ENCODE peak calls at places on chromosomes 11 and 22, in four cellular contexts. One of them, this sample, is unnamed.

GRCh38 chr11:77113382-77114088 is 10.9 kb downstream of the OMP start:
- DNase-seq in cardiac fibroblast: peak; percentile 55
- DNase-seq in fibroblast of lung: peak; percentile 54
- DNase-seq in CD4-positive, alpha-beta T cell: no peak
- DNase-seq in this sample: peak; percentile 33

GRCh38 chr22:19046719-19047609 is 75.2 kb downstream of the DGCR2 start:
- DNase-seq in cardiac fibroblast: no peak
- DNase-seq in fibroblast of lung: no peak
- DNase-seq in CD4-positive, alpha-beta T cell: no peak
- DNase-seq in this sample: no peak

GRCh38 chr11:93543292-93543977 is at the start of gene SMCO4:
- DNase-seq in cardiac fibroblast: peak; percentile 82
- DNase-seq in fibroblast of lung: peak; percentile 69
- DNase-seq in CD4-positive, alpha-beta T cell: peak; percentile 37
- DNase-seq in this sample: no peak

GRCh38 chr22:28229566-28230483 is 310.8 kb upstream of the PITPNB start:
- DNase-seq in cardiac fibroblast: peak; percentile 44
- DNase-seq in fibroblast of lung: peak; percentile 32
- DNase-seq in CD4-positive, alpha-beta T cell: no peak
- DNase-seq in this sample: no peak

GRCh38 chr22:50626856-50627451 is 998 bp downstream of the ARSA start:
- DNase-seq in cardiac fibroblast: no peak
- DNase-seq in fibroblast of lung: no peak
- DNase-seq in CD4-positive, alpha-beta T cell: no peak
- DNase-seq in this sample: no peak

GRCh38 chr22:42791721-42792452 is 65.2 kb downstream of the ARFGAP3 start:
- DNase-seq in cardiac fibroblast: peak; percentile 44
- DNase-seq in fibroblast of lung: peak; percentile 15
- DNase-seq in CD4-positive, alpha-beta T cell: no peak
- DNase-seq in this sample: no peak

GRCh38 chr22:33923660-33924246 is 3.5 kb upstream of the LARGE1 start:
- DNase-seq in cardiac fibroblast: peak; percentile 86
- DNase-seq in fibroblast of lung: peak; percentile 84
- DNase-seq in CD4-positive, alpha-beta T cell: no peak
- DNase-seq in this sample: peak; percentile 59

GRCh38 chr11:65586247-65586630 is 9.4 kb downstream of the KCNK7 start:
- DNase-seq in cardiac fibroblast: no peak
- DNase-seq in fibroblast of lung: no peak
- DNase-seq in CD4-positive, alpha-beta T cell: no peak
- DNase-seq in this sample: no peak

GRCh38 chr11:121555172-121555571 is 102.4 kb upstream of the SORL1-AS1 start:
- DNase-seq in cardiac fibroblast: no peak
- DNase-seq in fibroblast of lung: no peak
- DNase-seq in CD4-positive, alpha-beta T cell: no peak
- DNase-seq in this sample: no peak

GRCh38 chr11:57348636-57349323 is 10.6 kb downstream of the P2RX3 start:
- DNase-seq in cardiac fibroblast: no peak
- DNase-seq in fibroblast of lung: no peak
- DNase-seq in CD4-positive, alpha-beta T cell: no peak
- DNase-seq in this sample: no peak

GRCh38 chr22:36940676-36941075 is 27.2 kb downstream of the CSF2RB start:
- DNase-seq in cardiac fibroblast: no peak
- DNase-seq in fibroblast of lung: no peak
- DNase-seq in CD4-positive, alpha-beta T cell: no peak
- DNase-seq in this sample: no peak

GRCh38 chr11:31822604-31823371 is 11.7 kb upstream of the PAX6 start:
- DNase-seq in cardiac fibroblast: no peak
- DNase-seq in fibroblast of lung: no peak
- DNase-seq in CD4-positive, alpha-beta T cell: no peak
- DNase-seq in this sample: no peak

GRCh38 chr11:119218141-119218878 is 12.2 kb downstream of the CBL start:
- DNase-seq in cardiac fibroblast: peak; percentile 56
- DNase-seq in fibroblast of lung: peak; percentile 86
- DNase-seq in CD4-positive, alpha-beta T cell: no peak
- DNase-seq in this sample: peak; percentile 61

GRCh38 chr22:26075233-26075632 is 94.0 kb upstream of the SEZ6L start:
- DNase-seq in cardiac fibroblast: no peak
- DNase-seq in fibroblast of lung: no peak
- DNase-seq in CD4-positive, alpha-beta T cell: no peak
- DNase-seq in this sample: no peak

GRCh38 chr22:23060612-23061400 is 9.5 kb upstream of the GNAZ start:
- DNase-seq in cardiac fibroblast: no peak
- DNase-seq in fibroblast of lung: no peak
- DNase-seq in CD4-positive, alpha-beta T cell: no peak
- DNase-seq in this sample: no peak

GRCh38 chr11:57321996-57322880 is 2.5 kb downstream of the TNKS1BP1 start:
- DNase-seq in cardiac fibroblast: peak; percentile 99
- DNase-seq in fibroblast of lung: peak; percentile 99
- DNase-seq in CD4-positive, alpha-beta T cell: no peak
- DNase-seq in this sample: peak; percentile 88

GRCh38 chr11:34269694-34270245 is 88.0 kb downstream of the ABTB2 start:
- DNase-seq in cardiac fibroblast: no peak
- DNase-seq in fibroblast of lung: no peak
- DNase-seq in CD4-positive, alpha-beta T cell: no peak
- DNase-seq in this sample: no peak
- TF ChIP-seq CTCF in cardiac fibroblast: no peak
- TF ChIP-seq CTCF in fibroblast of lung: no peak
- TF ChIP-seq CTCF in CD4-positive, alpha-beta T cell: no peak
- TF ChIP-seq CTCF in this sample: no peak

DNA sequence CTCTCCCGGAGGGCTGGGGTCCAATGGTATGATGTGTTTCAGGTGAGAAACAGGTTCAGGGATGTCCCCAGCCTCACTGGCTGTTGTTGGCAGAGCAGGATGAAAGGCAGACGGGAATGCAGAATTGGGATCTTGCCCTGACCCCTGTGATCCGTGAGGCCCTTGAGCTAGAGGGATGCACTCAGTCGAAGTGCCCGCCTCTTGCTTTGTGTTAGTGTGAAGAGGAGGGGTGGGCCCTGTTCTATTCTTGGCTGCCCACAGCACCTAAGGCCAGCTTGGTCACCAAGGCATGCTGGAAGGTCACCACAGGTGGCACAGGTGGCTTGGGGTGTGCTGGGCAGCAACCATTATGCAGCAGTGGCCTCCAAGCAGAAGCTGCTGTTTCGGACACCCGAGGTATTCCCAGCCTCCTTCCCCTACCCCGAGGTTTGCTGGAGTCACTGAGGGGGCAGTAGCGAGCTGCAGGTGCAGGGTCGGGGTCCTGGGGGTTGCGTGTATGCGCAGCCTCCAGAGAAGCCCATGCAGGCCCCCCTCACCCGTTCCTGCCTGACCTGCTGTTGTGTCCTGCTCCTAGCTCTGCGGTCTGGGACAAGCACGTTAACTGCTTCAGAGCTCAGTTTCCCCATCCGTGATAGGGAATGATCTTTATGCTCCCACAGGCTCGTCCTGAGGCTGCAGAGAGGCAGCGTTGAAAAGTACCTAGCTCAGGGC is 12.9 kb downstream of the LRP5 start:
- DNase-seq in cardiac fibroblast: no peak
- DNase-seq in fibroblast of lung: no peak
- DNase-seq in CD4-positive, alpha-beta T cell: no peak
- DNase-seq in this sample: no peak
- TF ChIP-seq CTCF in cardiac fibroblast: no peak
- TF ChIP-seq CTCF in fibroblast of lung: no peak
- TF ChIP-seq CTCF in CD4-positive, alpha-beta T cell: no peak
- TF ChIP-seq CTCF in this sample: no peak

DNA sequence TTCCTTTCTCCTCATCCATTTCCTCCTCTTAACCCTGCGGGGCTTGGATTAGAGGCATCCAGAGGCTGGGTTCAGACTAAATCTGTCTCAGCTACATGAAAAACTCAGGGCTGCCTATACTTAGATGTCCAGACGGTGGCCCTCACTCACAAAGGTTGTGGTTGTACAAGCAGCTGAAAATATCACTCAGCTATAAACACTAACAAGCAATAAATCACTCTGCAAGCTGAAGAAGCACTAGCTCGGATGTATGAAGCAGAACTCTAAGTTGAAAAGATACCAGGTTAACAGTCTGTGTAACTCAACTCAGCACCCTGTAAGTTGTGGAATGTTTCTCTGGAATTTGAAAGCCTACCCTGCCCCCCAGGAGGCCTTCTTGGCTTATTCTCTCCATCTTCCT is 82.9 kb downstream of the EXT2 start:
- DNase-seq in cardiac fibroblast: peak; percentile 46
- DNase-seq in fibroblast of lung: peak; percentile 33
- DNase-seq in CD4-positive, alpha-beta T cell: no peak
- DNase-seq in this sample: no peak
- TF ChIP-seq CTCF in cardiac fibroblast: peak; percentile 14
- TF ChIP-seq CTCF in fibroblast of lung: peak; percentile 10
- TF ChIP-seq CTCF in CD4-positive, alpha-beta T cell: no peak
- TF ChIP-seq CTCF in this sample: no peak

GRCh38 chr11:19680824-19681368 is 31.7 kb upstream of the NAV2 start:
- DNase-seq in cardiac fibroblast: no peak
- DNase-seq in fibroblast of lung: no peak
- DNase-seq in CD4-positive, alpha-beta T cell: no peak
- DNase-seq in this sample: no peak

GRCh38 chr11:19683141-19683805 is 29.4 kb upstream of the NAV2 start:
- DNase-seq in cardiac fibroblast: peak; percentile 31
- DNase-seq in fibroblast of lung: peak; percentile 45
- DNase-seq in CD4-positive, alpha-beta T cell: no peak
- DNase-seq in this sample: no peak

GRCh38 chr11:19677380-19678080 is 35.1 kb upstream of the NAV2 start:
- DNase-seq in cardiac fibroblast: peak; percentile 34
- DNase-seq in fibroblast of lung: peak; percentile 83
- DNase-seq in CD4-positive, alpha-beta T cell: no peak
- DNase-seq in this sample: no peak

GRCh38 chr11:19676508-19677379 is 35.9 kb upstream of the NAV2 start:
- DNase-seq in cardiac fibroblast: peak; percentile 51
- DNase-seq in fibroblast of lung: no peak
- DNase-seq in CD4-positive, alpha-beta T cell: no peak
- DNase-seq in this sample: no peak

DNA sequence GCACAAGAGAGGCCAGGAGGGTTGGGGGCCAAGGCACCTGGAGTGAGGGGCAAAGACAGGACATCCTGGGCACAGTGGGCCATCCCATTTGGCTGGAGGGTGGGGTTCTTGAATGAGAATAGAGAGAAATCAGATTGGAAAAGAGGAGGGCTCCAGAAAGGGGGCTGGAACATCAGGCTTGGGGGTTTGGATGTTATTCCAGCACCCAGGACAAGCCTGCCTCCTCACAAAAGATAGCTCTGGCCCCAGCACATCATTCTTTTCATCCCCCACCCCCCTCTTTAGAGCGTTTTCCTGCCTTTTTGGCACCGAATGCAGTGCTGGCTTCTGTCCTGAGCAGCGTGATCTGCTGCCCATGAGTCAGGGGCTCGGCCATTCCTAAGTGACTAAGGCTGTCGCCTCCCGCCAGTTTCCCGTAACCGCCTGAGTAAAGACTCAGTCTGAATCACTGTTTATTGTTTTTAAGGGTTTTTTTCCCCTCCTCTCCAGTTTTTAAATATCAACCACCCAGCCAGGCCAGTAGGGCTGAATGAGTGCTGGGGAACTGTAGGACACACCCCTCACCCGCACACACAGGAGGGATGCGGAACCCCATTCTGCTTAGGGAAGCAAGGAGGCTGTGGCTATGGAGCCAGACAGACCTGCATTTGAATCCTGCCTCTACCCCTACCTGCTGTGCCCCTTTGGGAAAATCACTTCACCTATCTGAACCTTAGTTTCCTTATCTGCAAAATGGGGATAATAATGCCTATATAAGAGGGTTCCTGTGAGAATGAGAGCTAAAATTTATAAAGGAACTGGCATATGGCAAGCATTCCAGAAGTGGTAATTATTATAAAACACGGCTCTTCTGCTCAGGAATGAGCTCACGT is 32.4 kb upstream of the NAV2 start:
- DNase-seq in cardiac fibroblast: peak; percentile 97
- DNase-seq in fibroblast of lung: peak; percentile 99
- DNase-seq in CD4-positive, alpha-beta T cell: no peak
- DNase-seq in this sample: peak; percentile 96
- TF ChIP-seq CTCF in cardiac fibroblast: peak; percentile 29
- TF ChIP-seq CTCF in fibroblast of lung: peak; percentile 10
- TF ChIP-seq CTCF in CD4-positive, alpha-beta T cell: no peak
- TF ChIP-seq CTCF in this sample: peak; percentile 10

This sample was measured in astrocyte of the cerebellum.